ENCODE peak calls at places on chromosomes 3 and 15, in six cellular contexts. D, A, B, E, P and T are unnamed samples.

GRCh38 chr15:78987891-78988360 is 43.1 kb upstream of the CTSH start:
- DNase-seq in P (no peak), E (no peak), B (no peak), A (no peak), D (no peak), T (no peak)

GRCh38 chr3:172476339-172476738 is 28.1 kb upstream of the GHSR start:
- DNase-seq in A (no peak), D (no peak), P (no peak), E (no peak), B (no peak), T (no peak)

GRCh38 chr15:84624359-84624758 is 23.6 kb downstream of the ZSCAN2 start:
- DNase-seq in B (no peak), A (no peak), D (no peak), E (no peak), P (no peak), T (no peak)

GRCh38 chr3:141422961-141423582 is 54.8 kb downstream of the ZBTB38 start:
- DNase-seq in P (no peak), E (no peak), B (no peak), D (no peak), A (no peak), T (no peak)

GRCh38 chr15:92104069-92104468 is 250.6 kb downstream of the SLCO3A1 start:
- DNase-seq in E (no peak), B (no peak), P (no peak), A (no peak), D (no peak), T (no peak)

GRCh38 chr3:101017048-101017447 is 23.8 kb upstream of the ABI3BP start:
- DNase-seq in A (no peak), D (no peak), E (no peak), P (no peak), B (peak; percentile 61), T (no peak)

GRCh38 chr15:42994546-42994945 is 74.0 kb upstream of the TTBK2 start:
- DNase-seq in E (no peak), D (peak; percentile 19), B (peak; percentile 62), A (no peak), P (no peak), T (no peak)

GRCh38 chr3:146380052-146380451 is 89.3 kb downstream of the PLSCR2 start:
- DNase-seq in A (no peak), B (no peak), P (no peak), D (no peak), E (no peak), T (no peak)

GRCh38 chr3:114525278-114525677 is 231.4 kb downstream of the TIGIT start:
- DNase-seq in P (no peak), E (no peak), A (no peak), B (no peak), D (no peak), T (no peak)

GRCh38 chr3:114528517-114528916 is 234.7 kb downstream of the TIGIT start:
- DNase-seq in D (no peak), P (no peak), B (no peak), E (no peak), A (no peak), T (no peak)

GRCh38 chr3:114527036-114527644 is 233.3 kb downstream of the TIGIT start:
- DNase-seq in B (peak; percentile 48), A (no peak), D (peak; percentile 10), E (no peak), P (no peak), T (no peak)
- TF ChIP-seq CTCF in B (peak; percentile 63), A (peak; percentile 60), D (peak; percentile 24), E (peak; percentile 50), P (peak; percentile 9), T (peak; percentile 65)

GRCh38 chr15:62242999-62243398 is 77.9 kb upstream of the C2CD4B start:
- DNase-seq in P (no peak), D (no peak), B (no peak), E (no peak), A (no peak), T (no peak)

GRCh38 chr15:62240697-62241096 is 75.6 kb upstream of the C2CD4B start:
- DNase-seq in B (no peak), D (no peak), E (no peak), A (no peak), P (no peak), T (no peak)

GRCh38 chr15:62240121-62240520 is 75.0 kb upstream of the C2CD4B start:
- DNase-seq in P (no peak), E (no peak), D (no peak), A (no peak), B (no peak), T (no peak)

GRCh38 chr15:62244762-62245161 is 79.7 kb upstream of the C2CD4B start:
- DNase-seq in P (no peak), D (no peak), A (no peak), B (no peak), E (no peak), T (no peak)

DNA sequence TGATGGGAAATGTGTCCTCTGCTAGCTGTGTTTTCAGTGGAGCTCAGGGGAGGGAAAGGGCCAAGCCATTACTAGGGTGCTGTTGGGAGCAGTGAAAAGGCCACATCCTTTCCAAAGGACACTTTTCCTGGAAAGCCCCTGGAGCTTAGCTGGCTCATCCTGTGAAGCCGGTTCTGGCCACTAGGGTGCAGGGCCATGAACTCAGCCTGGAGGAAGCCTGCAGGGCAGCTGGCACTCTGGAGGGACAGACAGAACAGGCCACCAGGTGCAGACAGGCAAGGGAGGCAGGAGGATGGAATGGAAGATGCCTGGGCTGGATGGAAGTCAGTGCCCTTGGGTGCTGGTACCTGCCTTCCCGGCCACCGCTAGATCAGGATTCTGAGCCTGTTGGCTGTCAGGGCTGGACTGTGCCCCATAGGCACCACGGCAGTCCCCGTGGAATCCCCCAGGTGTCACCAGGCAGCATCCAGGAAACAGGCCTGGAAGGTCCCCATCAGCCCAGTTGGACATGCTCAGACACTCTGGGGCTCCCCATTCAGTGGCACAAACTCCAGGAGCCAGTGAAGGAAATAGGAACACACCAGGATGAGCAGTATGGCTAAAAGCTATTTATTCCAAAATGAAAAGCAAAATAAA is 76.2 kb upstream of the C2CD4B start:
- DNase-seq in A (no peak), P (no peak), D (no peak), E (peak; percentile 49), B (peak; percentile 13), T (no peak)
- TF ChIP-seq CTCF in A (peak; percentile 47), P (no peak), D (no peak), E (peak; percentile 47), B (peak; percentile 46), T (peak; percentile 8)

GRCh38 chr3:62632510-62633294 is 242.5 kb downstream of the CADPS start:
- DNase-seq in B (no peak), E (no peak), D (no peak), P (no peak), A (no peak), T (no peak)
- TF ChIP-seq CTCF in B (no peak), E (no peak), D (no peak), P (no peak), A (no peak), T (no peak)

DNA sequence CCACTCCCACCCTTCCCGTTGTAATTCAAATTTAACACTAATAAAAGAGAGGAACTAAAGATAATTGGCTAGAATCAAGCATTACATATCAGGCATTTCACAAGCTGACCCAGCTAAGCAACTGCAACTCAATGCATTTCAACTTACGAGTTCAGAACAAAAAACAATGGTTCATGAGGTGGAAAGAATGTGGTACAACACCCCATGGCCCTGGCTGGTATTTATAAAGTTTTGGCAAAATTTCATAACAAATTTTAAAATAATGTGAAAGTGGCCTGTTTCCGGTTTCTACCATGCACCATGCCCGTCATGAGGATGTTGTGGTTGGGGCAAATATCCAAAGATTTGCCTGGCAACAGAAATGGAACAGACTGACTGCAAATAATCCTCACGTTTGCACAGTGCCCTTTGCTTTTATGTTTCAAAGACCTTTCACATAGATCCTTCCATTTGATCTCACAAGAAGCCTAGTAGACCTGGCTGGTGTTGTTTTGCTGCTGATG is 455.3 kb upstream of the NR2F2 start:
- DNase-seq in P (no peak), E (no peak), D (peak; percentile 30), A (no peak), B (peak; percentile 79), T (no peak)
- TF ChIP-seq CTCF in P (no peak), E (no peak), D (no peak), A (no peak), B (no peak), T (no peak)

DNA sequence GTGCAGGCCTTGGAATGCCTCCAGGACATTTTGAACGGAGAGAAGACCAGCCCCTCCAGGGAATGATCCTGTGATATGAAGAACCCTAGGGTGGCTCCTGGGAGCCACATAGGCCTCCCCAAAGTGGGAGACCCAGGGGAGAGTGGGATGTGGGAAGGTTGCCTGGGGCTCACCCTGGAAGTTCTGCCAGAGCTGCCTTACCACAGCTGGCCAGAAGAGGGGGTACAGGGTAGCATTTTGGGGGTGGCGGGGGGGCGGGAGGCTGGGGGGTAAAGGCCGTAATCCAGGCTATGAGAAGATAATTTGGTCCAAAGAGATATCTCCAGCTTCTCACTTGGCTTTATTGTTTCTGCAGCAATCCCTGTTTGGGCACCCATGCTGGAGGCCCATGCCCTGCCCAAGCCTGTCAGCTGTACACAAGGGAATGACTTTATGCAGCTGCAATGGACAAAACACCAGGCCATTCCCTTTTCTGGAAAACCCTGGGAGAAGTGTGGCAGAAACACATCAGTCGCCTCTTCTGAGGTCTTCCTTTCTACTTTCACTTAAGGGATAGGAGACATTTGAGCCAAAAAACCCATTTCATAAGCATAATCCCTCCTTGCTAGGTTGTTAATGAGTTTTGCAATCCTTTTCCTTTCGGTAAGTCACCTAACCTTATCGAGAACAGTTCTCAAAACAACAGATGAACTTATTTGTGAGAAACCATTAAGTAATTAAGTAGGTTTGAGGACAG is 11.0 kb upstream of the MUSTN1 start:
- DNase-seq in E (peak; percentile 22), D (no peak), P (no peak), A (no peak), B (no peak), T (no peak)
- TF ChIP-seq CTCF in E (no peak), D (peak; percentile 25), P (peak; percentile 12), A (peak; percentile 59), B (peak; percentile 49), T (peak; percentile 67)

GRCh38 chr3:123028233-123028828 is 768 bp upstream of the SEMA5B start:
- DNase-seq in B (peak; percentile 80), P (peak; percentile 57), E (peak; percentile 34), A (no peak), D (peak; percentile 79), T (peak; percentile 25)
- TF ChIP-seq CTCF in B (peak; percentile 53), P (peak; percentile 57), E (peak; percentile 40), A (peak; percentile 60), D (peak; percentile 60), T (peak; percentile 67)

DNA sequence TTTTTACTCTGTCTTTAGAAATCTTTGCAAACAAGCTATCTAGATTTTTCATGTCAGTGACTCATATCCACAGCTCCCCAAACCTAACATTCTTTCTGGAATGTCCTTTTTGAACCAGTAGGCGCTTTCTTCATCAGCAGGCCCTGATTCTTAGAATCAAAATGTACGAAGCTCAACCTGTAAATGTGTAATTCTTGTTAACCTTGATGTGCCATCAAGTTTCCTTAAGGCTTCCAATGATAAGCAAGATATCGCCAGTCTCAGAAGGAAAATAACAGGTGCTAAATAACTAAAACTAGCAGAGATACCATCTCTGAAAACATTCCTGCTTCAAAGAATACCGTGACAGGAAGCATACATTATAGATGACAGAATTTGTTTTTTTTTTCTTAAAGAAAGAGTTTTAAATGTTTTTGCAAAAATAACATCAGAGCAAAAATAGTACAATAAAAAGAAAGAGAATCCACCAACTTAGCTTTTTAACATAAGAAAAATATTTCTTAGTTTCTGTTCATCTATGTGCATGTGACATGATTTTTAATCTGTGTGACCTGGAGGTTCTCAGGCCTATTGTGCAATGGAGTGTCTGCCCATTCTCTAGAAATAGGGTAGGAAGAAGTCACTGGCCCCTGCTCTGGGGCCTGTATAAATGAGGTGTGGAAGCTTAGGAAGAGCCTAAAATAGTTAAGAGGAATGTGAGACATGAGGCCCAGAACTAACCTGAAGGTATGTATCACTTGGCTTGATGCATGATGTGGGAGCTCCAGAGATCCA is 14.7 kb upstream of the SECISBP2L start:
- DNase-seq in B (peak; percentile 70), D (no peak), A (no peak), E (no peak), P (no peak), T (no peak)
- TF ChIP-seq CTCF in B (no peak), D (no peak), A (no peak), E (no peak), P (no peak), T (no peak)